ENCODE peak calls at places on chromosome 4, in five cellular contexts. R is kidney, O is endothelial cell of umbilical vein, S is adipocyte, A is SK-N-SH. D is an unnamed sample.

GRCh38 chr4:173934933-173935620 is 348.4 kb downstream of the FBXO8 start:
- DNase-seq in S (no peak), R (no peak), O (no peak), A (peak), D (no peak)

GRCh38 chr4:107780665-107781064 is 44.1 kb upstream of the SGMS2 start:
- DNase-seq in S (no peak), O (no peak), R (no peak), A (no peak), D (no peak)

GRCh38 chr4:184728858-184729257 is 5.0 kb downstream of the CENPU start:
- DNase-seq in A (no peak), O (peak), R (no peak), S (no peak), D (no peak)

GRCh38 chr4:96131186-96131585 is 291.3 kb downstream of the PDHA2 start:
- DNase-seq in A (no peak), S (no peak), R (no peak), O (no peak), D (no peak)

GRCh38 chr4:125283702-125284279 is 31.0 kb upstream of the FAT4 start:
- DNase-seq in S (peak), A (peak), O (peak), R (no peak), D (no peak)

GRCh38 chr4:7987148-7987989 is 47.7 kb upstream of the AFAP1 start:
- DNase-seq in R (no peak), A (peak), O (peak), S (peak), D (peak)

GRCh38 chr4:38385286-38386010 is 278.6 kb upstream of the KLF3 start:
- DNase-seq in S (no peak), O (no peak), R (no peak), A (no peak), D (peak)

GRCh38 chr4:94519925-94520789 is 68.4 kb downstream of the PDLIM5 start:
- DNase-seq in S (no peak), O (peak), A (no peak), R (no peak), D (no peak)

GRCh38 chr4:24856586-24856985 is 56.3 kb downstream of the CCDC149 start:
- DNase-seq in S (peak), O (no peak), R (no peak), A (peak), D (no peak)

GRCh38 chr4:113878718-113879117 is 100.7 kb downstream of the ARSJ start:
- DNase-seq in A (peak), O (peak), R (no peak), S (peak), D (no peak)

GRCh38 chr4:21811576-21811975 is 137.0 kb downstream of the KCNIP4 start:
- DNase-seq in A (no peak), O (peak), S (peak), R (no peak), D (no peak)

GRCh38 chr4:112073201-112073600 is 72.1 kb upstream of the FAM241A start:
- DNase-seq in A (no peak), S (no peak), O (no peak), R (no peak), D (no peak)

GRCh38 chr4:5728451-5728850 is 17.4 kb downstream of the EVC start:
- DNase-seq in O (no peak), R (no peak), A (no peak), S (no peak), D (no peak)

GRCh38 chr4:6464842-6465588 is 7.4 kb downstream of the PPP2R2C start:
- DNase-seq in O (no peak), S (no peak), A (peak), R (no peak), D (no peak)

GRCh38 chr4:133969202-133969873 is 232.3 kb downstream of the PABPC4L start:
- DNase-seq in A (peak), R (no peak), O (peak), S (peak), D (no peak)

GRCh38 chr4:117898496-117898895 is 135.8 kb upstream of the NDST3 start:
- DNase-seq in R (no peak), A (no peak), S (no peak), O (no peak), D (no peak)

GRCh38 chr4:111989817-111990216 is 155.4 kb upstream of the FAM241A start:
- DNase-seq in R (no peak), O (no peak), S (no peak), A (no peak), D (peak)

GRCh38 chr4:23686169-23686903 is 203.5 kb downstream of the PPARGC1A start:
- DNase-seq in A (no peak), O (no peak), R (no peak), S (no peak), D (no peak)

GRCh38 chr4:118968006-118968405 is 79.4 kb downstream of the SYNPO2 start:
- DNase-seq in O (peak), S (peak), A (no peak), R (peak), D (peak)

GRCh38 chr4:77826280-77826679 is 7.1 kb upstream of the CNOT6L start:
- DNase-seq in A (no peak), S (no peak), O (no peak), R (no peak), D (no peak)

GRCh38 chr4:184815046-184815877 is 10.5 kb downstream of the ACSL1 start:
- DNase-seq in R (peak), O (peak), A (peak), S (peak), D (peak)

GRCh38 chr4:185238261-185238681 is 28.9 kb downstream of the SNX25 start:
- DNase-seq in O (no peak), S (peak), R (no peak), A (no peak), D (no peak)

GRCh38 chr4:94843222-94843621 is 85.5 kb downstream of the BMPR1B start:
- DNase-seq in S (no peak), R (no peak), A (no peak), O (no peak), D (no peak)

GRCh38 chr4:83456184-83456501 is 285 bp downstream of the MRPS18C start:
- DNase-seq in R (no peak), O (no peak), S (no peak), A (no peak), D (no peak)

GRCh38 chr4:133424611-133425010 is 275.5 kb downstream of the PCDH10 start:
- DNase-seq in A (no peak), S (no peak), R (no peak), O (no peak), D (no peak)

GRCh38 chr4:150096625-150097024 is 18.4 kb downstream of the DCLK2 start:
- DNase-seq in O (no peak), A (no peak), R (no peak), S (no peak), D (no peak)

GRCh38 chr4:183284229-183284628 is 35.8 kb downstream of the CLDN22 start:
- DNase-seq in S (no peak), O (no peak), R (no peak), A (no peak), D (no peak)

GRCh38 chr4:40212674-40213504 is 16.1 kb downstream of the RHOH start:
- DNase-seq in A (no peak), S (peak), O (no peak), R (no peak), D (no peak)

DNA sequence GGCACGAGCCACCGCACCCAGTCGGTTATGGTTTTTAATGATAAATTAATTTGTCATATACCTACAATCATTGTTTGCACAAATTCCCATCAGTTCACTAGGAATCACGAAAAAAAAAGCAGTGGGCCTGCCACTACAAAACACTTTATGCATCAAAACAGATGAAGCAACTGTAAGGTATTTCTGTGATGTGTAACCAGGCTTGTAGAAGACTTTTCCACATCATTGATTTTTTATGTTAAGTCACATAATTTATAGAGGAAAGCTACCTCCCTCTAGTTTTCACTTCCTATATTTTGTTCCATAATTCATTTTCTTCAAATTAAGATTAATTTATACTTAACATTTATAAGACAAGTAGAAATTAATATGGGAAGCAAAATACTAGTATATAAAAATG is 6.7 kb upstream of the FAM200B start:
- DNase-seq in R (no peak), A (no peak), S (no peak), O (no peak), D (no peak)
- H3K9ac ChIP-seq in R (no peak), A (no peak), S (no peak), O (no peak), D (no peak)

GRCh38 chr4:139633661-139634060 is 32.0 kb upstream of the MGST2 start:
- DNase-seq in S (peak), R (no peak), O (peak), A (no peak), D (no peak)
- H3K9ac ChIP-seq in S (peak), R (no peak), O (no peak), A (no peak), D (no peak)

DNA sequence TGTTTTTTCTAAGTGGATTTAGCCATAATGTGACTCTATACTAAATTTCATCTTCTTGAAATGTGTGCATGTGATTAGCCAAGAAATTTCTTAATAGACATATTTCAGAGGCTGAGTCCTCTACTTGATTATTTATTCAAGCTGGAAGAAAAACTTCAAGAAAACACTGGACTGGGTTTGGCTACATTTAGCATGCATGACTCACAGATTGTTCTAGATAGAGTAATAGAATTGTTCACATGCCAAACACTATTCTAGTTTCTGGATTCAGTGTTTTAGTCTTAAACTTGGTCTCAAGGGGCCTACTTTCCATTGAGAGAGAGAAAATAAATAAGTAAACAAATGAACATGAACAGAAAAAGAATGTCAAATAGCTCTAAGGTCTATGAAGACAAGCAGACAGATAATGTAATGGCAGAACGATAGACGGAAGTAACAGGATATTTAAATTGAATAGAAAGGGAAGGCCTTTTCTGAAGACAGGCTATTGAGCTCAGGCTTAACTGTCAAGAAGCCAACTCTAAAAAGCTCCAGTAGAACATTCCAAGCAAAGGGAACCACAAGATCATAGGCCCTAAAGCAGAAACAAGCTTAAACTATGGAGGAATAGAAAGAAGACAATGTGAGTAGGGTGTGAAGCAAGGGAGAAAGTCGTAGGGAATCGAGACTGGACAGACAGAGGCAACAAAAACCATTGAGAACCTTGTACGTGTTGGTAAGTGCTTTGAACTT is 104.6 kb downstream of the TMEM144 start:
- DNase-seq in O (peak), R (no peak), A (no peak), S (peak), D (no peak)
- H3K9ac ChIP-seq in O (no peak), R (no peak), A (peak), S (peak), D (no peak)

GRCh38 chr4:153468587-153468986 is 2.4 kb downstream of the TMEM131L start:
- DNase-seq in S (peak), R (no peak), A (peak), O (no peak), D (no peak)
- H3K9ac ChIP-seq in S (no peak), R (no peak), A (no peak), O (no peak), D (no peak)

DNA sequence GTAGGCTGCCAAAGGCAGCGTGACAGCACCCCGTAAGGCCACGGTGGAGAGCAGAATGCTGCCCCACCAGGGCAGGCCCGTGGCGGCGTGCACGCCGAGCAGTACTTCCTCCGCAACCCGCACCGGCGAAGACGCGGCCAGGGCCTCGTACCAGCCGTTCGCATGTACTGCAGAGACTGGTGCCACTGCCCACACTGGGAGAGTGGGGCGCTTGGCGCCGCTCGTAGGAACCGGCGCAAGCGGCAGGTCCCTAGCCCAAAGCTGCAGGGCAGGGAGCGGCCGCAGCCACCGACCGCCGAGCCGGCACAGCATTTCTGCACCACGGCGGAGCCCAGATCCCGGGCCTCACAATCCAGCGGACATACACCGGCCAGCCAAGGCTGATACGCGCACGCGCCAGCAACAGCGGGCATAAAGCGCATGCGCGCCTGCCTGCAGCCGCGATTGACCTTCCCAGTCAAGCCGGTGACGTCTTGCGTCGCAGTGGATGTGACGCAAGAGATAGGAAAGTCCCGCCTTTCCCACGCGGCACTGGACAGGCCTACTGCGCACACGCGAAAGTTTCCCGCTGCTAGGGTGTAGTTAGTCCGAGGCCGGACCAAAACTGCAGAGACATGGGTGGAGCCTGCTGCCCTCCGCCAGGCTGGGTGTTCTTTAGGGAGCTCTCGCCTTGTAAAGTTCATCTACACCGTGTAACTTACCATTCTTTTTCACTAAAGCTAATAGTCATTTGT is at the start of gene COX18:
- DNase-seq in R (peak), A (peak), S (peak), O (peak), D (peak)
- H3K9ac ChIP-seq in R (peak), A (peak), S (peak), O (peak), D (peak)